ENCODE peak calls at places on chromosomes 13 and 19, in four cellular contexts. One of them, this sample, is unnamed.

GRCh38 chr13:72643339-72643989 is 84.0 kb downstream of the MZT1 start:
- DNase-seq in neuronal stem cell: no peak
- DNase-seq in mesenchymal stem cell: peak
- DNase-seq in IMR-90: peak
- DNase-seq in this sample: no peak

GRCh38 chr19:30711296-30711695 is 339.1 kb downstream of the ZNF536 start:
- DNase-seq in neuronal stem cell: no peak
- DNase-seq in mesenchymal stem cell: no peak
- DNase-seq in IMR-90: no peak
- DNase-seq in this sample: no peak

GRCh38 chr13:98325724-98326123 is 148.7 kb upstream of the RNF113B start:
- DNase-seq in neuronal stem cell: no peak
- DNase-seq in mesenchymal stem cell: no peak
- DNase-seq in IMR-90: no peak
- DNase-seq in this sample: peak

GRCh38 chr13:30618938-30619289 is 1.2 kb downstream of the USPL1 start:
- DNase-seq in neuronal stem cell: no peak
- DNase-seq in mesenchymal stem cell: no peak
- DNase-seq in IMR-90: no peak
- DNase-seq in this sample: no peak

GRCh38 chr13:110557610-110558305 is 3.8 kb downstream of the RAB20 start:
- DNase-seq in neuronal stem cell: no peak
- DNase-seq in mesenchymal stem cell: no peak
- DNase-seq in IMR-90: no peak
- DNase-seq in this sample: no peak

GRCh38 chr19:41541990-41542584 is 33.9 kb upstream of the CEACAM21 start:
- DNase-seq in neuronal stem cell: peak
- DNase-seq in mesenchymal stem cell: peak
- DNase-seq in IMR-90: peak
- DNase-seq in this sample: peak

GRCh38 chr19:14127929-14128509 is 8.4 kb downstream of the ASF1B start:
- DNase-seq in neuronal stem cell: no peak
- DNase-seq in mesenchymal stem cell: no peak
- DNase-seq in IMR-90: no peak
- DNase-seq in this sample: no peak

GRCh38 chr19:33508941-33509614 is 12.5 kb downstream of the PEPD start:
- DNase-seq in neuronal stem cell: no peak
- DNase-seq in mesenchymal stem cell: no peak
- DNase-seq in IMR-90: no peak
- DNase-seq in this sample: no peak

GRCh38 chr19:55300821-55301458 is 17.1 kb downstream of the BRSK1 start:
- DNase-seq in neuronal stem cell: peak
- DNase-seq in mesenchymal stem cell: no peak
- DNase-seq in IMR-90: no peak
- DNase-seq in this sample: no peak

GRCh38 chr13:54709546-54709945 is 1680.9 kb downstream of the OLFM4 start:
- DNase-seq in neuronal stem cell: no peak
- DNase-seq in mesenchymal stem cell: peak
- DNase-seq in IMR-90: no peak
- DNase-seq in this sample: no peak

DNA sequence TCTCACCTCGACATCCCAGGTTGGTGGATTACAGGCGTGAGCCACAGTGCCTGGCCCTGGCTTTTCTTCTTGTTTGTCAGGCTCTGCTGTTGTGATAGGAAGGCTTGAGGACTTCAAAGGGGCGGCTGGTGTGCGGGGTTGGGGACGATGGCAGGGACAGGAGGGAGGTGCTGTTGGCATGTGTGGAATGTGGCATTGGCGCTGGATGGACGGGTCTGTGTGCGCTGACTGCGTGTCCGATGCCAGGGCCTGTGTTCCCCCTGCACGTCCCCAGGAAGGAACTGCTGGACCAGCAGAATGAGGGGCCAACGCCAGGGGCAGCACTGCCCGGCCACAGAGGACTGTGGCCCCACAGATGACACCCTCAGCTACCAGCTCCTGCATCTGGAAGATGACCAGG is 12.7 kb upstream of the PTBP1 start:
- DNase-seq in neuronal stem cell: no peak
- DNase-seq in mesenchymal stem cell: no peak
- DNase-seq in IMR-90: no peak
- DNase-seq in this sample: no peak
- H3K9ac ChIP-seq in neuronal stem cell: no peak
- H3K9ac ChIP-seq in mesenchymal stem cell: no peak
- H3K9ac ChIP-seq in IMR-90: no peak
- H3K9ac ChIP-seq in this sample: no peak

DNA sequence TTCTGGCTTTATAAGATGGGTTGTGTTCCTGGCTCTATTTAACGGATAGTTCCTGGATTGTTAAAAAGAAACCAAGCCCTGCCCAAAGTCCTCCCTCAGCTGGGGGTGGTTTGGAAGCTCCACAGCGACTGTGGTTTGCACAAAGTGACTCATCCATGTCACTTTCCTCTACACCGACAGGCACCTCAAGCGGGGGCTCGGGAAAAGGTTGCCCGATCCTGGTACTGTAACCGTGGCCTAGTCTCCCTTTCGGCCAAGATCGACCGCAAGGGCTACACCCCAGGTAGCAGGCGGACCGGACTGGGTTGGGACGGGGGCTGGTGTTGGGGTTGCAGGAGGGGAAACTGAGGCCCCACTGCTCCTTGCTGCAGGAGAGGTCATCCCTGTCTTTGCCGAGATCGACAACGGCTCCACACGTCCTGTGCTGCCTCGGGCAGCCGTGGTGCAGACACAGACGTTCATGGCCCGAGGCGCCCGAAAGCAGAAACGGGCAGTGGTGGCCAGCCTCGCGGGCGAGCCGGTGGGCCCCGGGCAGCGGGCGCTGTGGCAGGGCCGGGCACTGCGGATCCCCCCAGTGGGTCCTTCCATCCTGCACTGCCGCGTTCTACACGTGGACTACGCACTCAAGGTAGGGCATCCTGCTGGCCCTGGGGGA is 1.6 kb downstream of the ARRDC2 start:
- DNase-seq in neuronal stem cell: no peak
- DNase-seq in mesenchymal stem cell: peak
- DNase-seq in IMR-90: peak
- DNase-seq in this sample: no peak
- H4K8ac ChIP-seq in neuronal stem cell: no peak
- H4K8ac ChIP-seq in mesenchymal stem cell: no peak
- H4K8ac ChIP-seq in IMR-90: no peak
- H4K8ac ChIP-seq in this sample: no peak

GRCh38 chr13:41652735-41653361 is 195.5 kb downstream of the RGCC start:
- DNase-seq in neuronal stem cell: peak
- DNase-seq in mesenchymal stem cell: peak
- DNase-seq in IMR-90: peak
- DNase-seq in this sample: no peak
- H3K9ac ChIP-seq in neuronal stem cell: no peak
- H3K9ac ChIP-seq in mesenchymal stem cell: peak
- H3K9ac ChIP-seq in IMR-90: no peak
- H3K9ac ChIP-seq in this sample: no peak

DNA sequence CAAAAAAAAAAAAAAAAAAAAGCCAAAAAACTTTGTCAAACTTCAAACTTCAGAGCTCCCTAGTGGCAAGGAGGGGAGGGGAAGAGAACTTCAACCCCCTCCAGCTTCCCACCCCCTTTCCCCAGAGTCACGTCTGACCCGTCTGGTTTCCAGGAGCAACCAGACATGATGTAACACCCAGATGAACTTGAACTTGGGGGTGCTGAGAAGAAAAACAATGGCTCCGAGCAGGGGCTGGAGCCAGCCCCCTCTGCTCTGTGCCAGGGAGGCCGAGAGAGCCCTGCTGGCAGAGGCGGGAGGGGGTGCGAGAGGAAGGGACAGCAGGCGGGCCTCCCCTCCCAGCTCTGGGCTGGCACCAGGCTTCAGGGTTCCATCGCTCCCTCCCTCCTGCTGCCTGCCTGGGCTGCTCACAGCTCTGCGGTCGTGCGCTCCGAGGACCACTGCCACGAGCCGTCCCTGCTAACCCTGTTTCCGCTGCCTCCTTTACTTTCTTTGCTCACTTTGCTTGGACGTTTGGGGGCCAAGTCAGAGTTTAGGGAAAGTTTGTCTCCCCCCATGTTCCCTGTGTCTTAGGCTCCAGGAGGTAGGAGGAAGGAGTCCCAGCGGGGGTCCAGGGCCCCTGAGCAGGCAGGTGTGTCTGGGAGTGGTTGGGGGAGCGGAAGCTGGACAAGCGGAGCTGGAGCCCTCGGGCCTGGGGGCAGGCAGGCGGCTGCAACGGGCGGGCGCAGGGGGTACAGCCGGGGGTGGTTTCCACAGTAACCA is 11.1 kb downstream of the LYL1 start:
- DNase-seq in neuronal stem cell: no peak
- DNase-seq in mesenchymal stem cell: peak
- DNase-seq in IMR-90: peak
- DNase-seq in this sample: peak
- H4K8ac ChIP-seq in neuronal stem cell: no peak
- H4K8ac ChIP-seq in mesenchymal stem cell: peak
- H4K8ac ChIP-seq in IMR-90: no peak
- H4K8ac ChIP-seq in this sample: no peak

GRCh38 chr19:17249887-17250548 is 4.3 kb upstream of the NR2F6 start:
- DNase-seq in neuronal stem cell: no peak
- DNase-seq in mesenchymal stem cell: no peak
- DNase-seq in IMR-90: no peak
- DNase-seq in this sample: no peak

GRCh38 chr19:17245535-17245984 is at the start of gene NR2F6:
- DNase-seq in neuronal stem cell: no peak
- DNase-seq in mesenchymal stem cell: no peak
- DNase-seq in IMR-90: no peak
- DNase-seq in this sample: no peak

GRCh38 chr19:17246681-17247425 is 1.1 kb upstream of the NR2F6 start:
- DNase-seq in neuronal stem cell: no peak
- DNase-seq in mesenchymal stem cell: peak
- DNase-seq in IMR-90: peak
- DNase-seq in this sample: no peak

GRCh38 chr19:17244618-17245534 is 843 bp downstream of the NR2F6 start:
- DNase-seq in neuronal stem cell: no peak
- DNase-seq in mesenchymal stem cell: no peak
- DNase-seq in IMR-90: no peak
- DNase-seq in this sample: no peak

GRCh38 chr19:17248011-17248776 is 2.5 kb upstream of the NR2F6 start:
- DNase-seq in neuronal stem cell: no peak
- DNase-seq in mesenchymal stem cell: peak
- DNase-seq in IMR-90: no peak
- DNase-seq in this sample: peak
- H3K9ac ChIP-seq in neuronal stem cell: no peak
- H3K9ac ChIP-seq in mesenchymal stem cell: no peak
- H3K9ac ChIP-seq in IMR-90: no peak
- H3K9ac ChIP-seq in this sample: no peak

GRCh38 chr13:27765650-27766049 is 26.6 kb upstream of the GSX1 start:
- DNase-seq in neuronal stem cell: no peak
- DNase-seq in mesenchymal stem cell: no peak
- DNase-seq in IMR-90: no peak
- DNase-seq in this sample: no peak
- H4K8ac ChIP-seq in neuronal stem cell: no peak
- H4K8ac ChIP-seq in mesenchymal stem cell: no peak
- H4K8ac ChIP-seq in IMR-90: no peak
- H4K8ac ChIP-seq in this sample: no peak

DNA sequence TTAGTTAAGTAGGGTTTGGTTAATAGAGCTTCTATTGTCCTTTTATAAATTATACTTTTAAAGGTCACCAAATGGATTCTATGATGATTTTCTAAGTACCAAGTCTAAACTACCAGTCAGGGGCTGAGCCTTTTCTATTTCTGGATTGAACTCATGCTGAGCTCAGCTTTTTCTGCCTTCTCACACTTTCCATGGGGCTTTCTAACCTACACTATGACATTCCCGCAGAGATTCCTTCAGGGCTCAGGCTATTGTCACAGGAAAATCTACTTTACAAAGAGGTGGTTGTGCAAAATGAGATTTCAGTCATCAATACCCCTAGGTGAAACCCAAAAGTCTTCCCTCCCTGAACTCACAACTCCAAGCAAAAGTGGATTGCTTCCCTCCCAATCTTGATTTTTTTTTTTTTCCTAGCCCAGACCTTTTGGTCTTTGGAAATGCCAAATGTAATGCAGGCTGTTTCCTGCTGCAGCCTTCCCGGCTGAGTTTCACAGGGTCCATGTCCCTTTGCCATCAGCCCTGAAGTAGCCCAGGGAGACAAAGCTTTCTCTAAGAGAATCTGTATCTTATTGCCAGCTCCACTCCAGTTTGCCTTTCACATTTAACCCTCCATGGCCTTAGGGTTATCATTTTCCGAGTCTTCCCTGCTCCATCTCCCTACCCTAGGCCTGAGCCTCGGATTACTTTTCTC is 13.6 kb downstream of the C13orf42 start:
- DNase-seq in neuronal stem cell: no peak
- DNase-seq in mesenchymal stem cell: no peak
- DNase-seq in IMR-90: no peak
- DNase-seq in this sample: no peak
- H3K9ac ChIP-seq in neuronal stem cell: no peak
- H3K9ac ChIP-seq in mesenchymal stem cell: no peak
- H3K9ac ChIP-seq in IMR-90: no peak
- H3K9ac ChIP-seq in this sample: no peak

DNA sequence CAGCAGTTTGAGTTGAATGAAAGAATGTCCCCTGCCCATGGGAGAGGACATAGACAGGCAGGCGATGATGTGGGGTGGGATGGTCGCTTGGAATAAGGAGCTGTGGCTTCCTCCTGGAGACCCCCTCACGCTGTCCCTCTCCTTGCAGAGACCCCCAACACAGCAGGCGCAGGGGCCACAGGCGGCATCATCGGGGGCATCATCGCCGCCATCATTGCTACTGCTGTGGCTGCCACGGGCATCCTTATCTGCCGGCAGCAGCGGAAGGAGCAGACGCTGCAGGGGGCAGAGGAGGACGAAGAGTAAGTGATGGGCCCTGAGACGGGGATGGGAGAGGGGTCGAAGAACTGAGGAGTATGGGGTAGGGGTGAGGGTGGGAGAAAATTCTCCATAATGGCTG is 9.0 kb upstream of the TOMM40 start:
- DNase-seq in neuronal stem cell: no peak
- DNase-seq in mesenchymal stem cell: no peak
- DNase-seq in IMR-90: no peak
- DNase-seq in this sample: no peak
- H4K8ac ChIP-seq in neuronal stem cell: no peak
- H4K8ac ChIP-seq in mesenchymal stem cell: no peak
- H4K8ac ChIP-seq in IMR-90: no peak
- H4K8ac ChIP-seq in this sample: no peak

GRCh38 chr19:6589711-6590457 is 1.1 kb downstream of the CD70 start:
- DNase-seq in neuronal stem cell: no peak
- DNase-seq in mesenchymal stem cell: no peak
- DNase-seq in IMR-90: no peak
- DNase-seq in this sample: no peak
- H3K9ac ChIP-seq in neuronal stem cell: no peak
- H3K9ac ChIP-seq in mesenchymal stem cell: peak
- H3K9ac ChIP-seq in IMR-90: no peak
- H3K9ac ChIP-seq in this sample: no peak